ENCODE peak calls at places on chromosome 4, in six cellular contexts. R is hypothalamus, V is NCI-H446 treated with DMSO at 0.1 percent for 48 hours, N is neural crest cell, X is germinal center, Z is non-pigmented ciliary epithelial cell. I is an unnamed sample.

GRCh38 chr4:186934255-186934654 is 210.6 kb upstream of the FAT1 start:
- DNase-seq in R (no peak), X (no peak), V (no peak), Z (no peak), N (no peak), I (no peak)

GRCh38 chr4:138627096-138627495 is 384.9 kb upstream of the SLC7A11 start:
- DNase-seq in Z (no peak), V (no peak), N (no peak), X (no peak), R (no peak), I (no peak)

GRCh38 chr4:7708238-7708637 is 231.4 kb downstream of the AFAP1 start:
- DNase-seq in V (no peak), N (no peak), X (no peak), R (no peak), Z (no peak), I (no peak)

GRCh38 chr4:83272900-83273299 is 11.7 kb downstream of the COQ2 start:
- DNase-seq in N (no peak), R (no peak), V (no peak), X (no peak), Z (no peak), I (no peak)

GRCh38 chr4:184846531-184846930 is 20.8 kb upstream of the ACSL1 start:
- DNase-seq in Z (no peak), R (no peak), X (no peak), N (no peak), V (no peak), I (no peak)

GRCh38 chr4:31692407-31692940 is 972.3 kb downstream of the PCDH7 start:
- DNase-seq in R (no peak), N (no peak), V (peak), Z (no peak), X (no peak), I (no peak)

GRCh38 chr4:68358988-68359387 is 9.1 kb upstream of the YTHDC1 start:
- DNase-seq in N (no peak), R (no peak), Z (no peak), V (no peak), X (no peak), I (no peak)

GRCh38 chr4:176380352-176381157 is 60.8 kb downstream of the SPCS3 start:
- DNase-seq in X (no peak), Z (no peak), R (no peak), N (no peak), V (no peak), I (no peak)

GRCh38 chr4:143016171-143016570 is 168.5 kb upstream of the USP38 start:
- DNase-seq in V (no peak), Z (no peak), N (no peak), R (no peak), X (no peak), I (no peak)

GRCh38 chr4:110830461-110830860 is 207.6 kb upstream of the PITX2 start:
- DNase-seq in N (no peak), R (no peak), X (no peak), Z (no peak), V (no peak), I (no peak)

GRCh38 chr4:98530572-98530971 is 127.8 kb downstream of the TSPAN5 start:
- DNase-seq in Z (no peak), X (no peak), V (no peak), N (no peak), R (no peak), I (no peak)

GRCh38 chr4:137193564-137193963 is 338.7 kb downstream of the PCDH18 start:
- DNase-seq in X (no peak), V (no peak), R (no peak), N (no peak), Z (no peak), I (no peak)

GRCh38 chr4:74364649-74365491 is at the start of gene EREG:
- DNase-seq in X (no peak), N (peak), V (no peak), Z (no peak), R (peak), I (no peak)

GRCh38 chr4:45453258-45453841 is 670.5 kb downstream of the GABRG1 start:
- DNase-seq in V (peak), Z (no peak), R (no peak), N (no peak), X (no peak), I (no peak)

GRCh38 chr4:75429208-75429607 is 85.0 kb downstream of the RCHY1 start:
- DNase-seq in Z (no peak), N (no peak), R (no peak), V (no peak), X (no peak), I (no peak)

GRCh38 chr4:5785806-5786680 is 75.0 kb downstream of the EVC start:
- DNase-seq in V (no peak), N (no peak), Z (peak), X (no peak), R (no peak), I (no peak)

GRCh38 chr4:127304356-127304755 is 328.4 kb upstream of the INTU start:
- DNase-seq in V (no peak), Z (peak), N (no peak), R (no peak), X (no peak), I (no peak)

GRCh38 chr4:157739237-157739636 is 433.6 kb downstream of the GASK1B start:
- DNase-seq in X (no peak), R (no peak), V (no peak), N (no peak), Z (no peak), I (no peak)

GRCh38 chr4:177235026-177235425 is 74.6 kb upstream of the NEIL3 start:
- DNase-seq in X (no peak), Z (peak), R (no peak), V (no peak), N (no peak), I (no peak)

GRCh38 chr4:57676394-57676793 is 566.2 kb upstream of the IGFBP7 start:
- DNase-seq in V (no peak), X (no peak), Z (no peak), R (no peak), N (no peak), I (no peak)

GRCh38 chr4:124803641-124804040 is 91.1 kb upstream of the ANKRD50 start:
- DNase-seq in X (no peak), Z (no peak), V (no peak), R (no peak), N (no peak), I (no peak)

GRCh38 chr4:785332-786073 is 40.4 kb downstream of the CPLX1 start:
- DNase-seq in Z (no peak), R (no peak), X (no peak), V (no peak), N (no peak), I (no peak)

GRCh38 chr4:164701665-164702064 is 52.3 kb upstream of the SMIM31 start:
- DNase-seq in V (no peak), N (no peak), Z (no peak), X (no peak), R (no peak), I (no peak)

GRCh38 chr4:124427095-124427767 is 285.3 kb downstream of the ANKRD50 start:
- DNase-seq in R (no peak), V (no peak), N (no peak), X (no peak), Z (no peak), I (no peak)

GRCh38 chr4:23162275-23162674 is 469.5 kb downstream of the GBA3 start:
- DNase-seq in N (no peak), X (no peak), V (no peak), Z (no peak), R (no peak), I (no peak)

GRCh38 chr4:2937146-2937857 is 25.9 kb downstream of the NOP14 start:
- DNase-seq in R (no peak), N (no peak), V (no peak), Z (no peak), X (no peak), I (peak)

GRCh38 chr4:46392421-46392820 is 2.5 kb upstream of the GABRA2 start:
- DNase-seq in R (no peak), X (no peak), N (no peak), V (no peak), Z (no peak), I (no peak)

GRCh38 chr4:132818091-132818490 is 331.0 kb upstream of the PCDH10 start:
- DNase-seq in Z (no peak), N (peak), V (no peak), R (no peak), X (no peak), I (no peak)

GRCh38 chr4:187175197-187175596 is 451.5 kb upstream of the FAT1 start:
- DNase-seq in Z (no peak), R (no peak), N (no peak), V (no peak), X (no peak), I (no peak)

GRCh38 chr4:10546-10870 is 42.6 kb upstream of the ZNF595 start:
- DNase-seq in R (no peak), Z (no peak), V (no peak), X (no peak), N (no peak), I (no peak)

GRCh38 chr4:94472056-94472826 is 20.5 kb downstream of the PDLIM5 start:
- DNase-seq in N (no peak), R (no peak), Z (no peak), X (no peak), V (peak), I (no peak)

GRCh38 chr4:157128395-157128794 is 52.4 kb downstream of the GLRB start:
- DNase-seq in R (no peak), V (peak), X (no peak), Z (no peak), N (no peak), I (no peak)

GRCh38 chr4:153488006-153488718 is 22.0 kb downstream of the TMEM131L start:
- DNase-seq in X (peak), Z (no peak), N (no peak), R (peak), V (no peak), I (no peak)

GRCh38 chr4:86544313-86544966 is 49.7 kb upstream of the PTPN13 start:
- DNase-seq in R (no peak), Z (no peak), V (no peak), X (no peak), N (no peak), I (no peak)

GRCh38 chr4:156977435-156978160 is 6.0 kb upstream of the PDGFC start:
- DNase-seq in Z (peak), N (no peak), V (peak), R (no peak), X (no peak), I (no peak)

GRCh38 chr4:60948008-60948407 is 252.1 kb upstream of the ADGRL3 start:
- DNase-seq in R (no peak), V (no peak), N (no peak), Z (no peak), X (no peak), I (no peak)

GRCh38 chr4:143358923-143359694 is 22.4 kb downstream of the GAB1 start:
- DNase-seq in R (no peak), X (peak), V (no peak), N (no peak), Z (no peak), I (no peak)

GRCh38 chr4:131638776-131639175 is 1510.3 kb upstream of the PCDH10 start:
- DNase-seq in V (no peak), X (no peak), N (no peak), R (no peak), Z (no peak), I (no peak)

GRCh38 chr4:1330761-1331590 is 16.0 kb upstream of the UVSSA start:
- DNase-seq in R (no peak), X (no peak), V (no peak), Z (no peak), N (no peak), I (no peak)